ENCODE peak calls at places on chromosome 15, in eight cellular contexts. T is hippocampal formation; N is CD4-positive, alpha-beta T cell; C is GM03348; U is right cardiac atrium; Y is ELF-1; B is EH; D is occipital lobe. G is an unnamed sample.
A peak's percentile ranks its signal among the peaks of the same experiment; 100 is the strongest.

GRCh38 chr15:43774062-43774461 is 2.7 kb downstream of the ELL3 start:
- DNase-seq in T (no peak), N (no peak), C (no peak), U (no peak), Y (no peak), B (no peak), D (no peak), G (no peak)

GRCh38 chr15:87711011-87711410 is 545.5 kb downstream of the NTRK3 start:
- DNase-seq in T (no peak), N (no peak), C (no peak), U (no peak), Y (no peak), B (no peak), D (no peak), G (no peak)

GRCh38 chr15:78034495-78035191 is 42.9 kb downstream of the TBC1D2B start:
- DNase-seq in T (no peak), N (peak; percentile 66), C (no peak), U (no peak), Y (no peak), B (peak; percentile 19), D (no peak), G (no peak)

GRCh38 chr15:60392601-60392985 is 5.2 kb downstream of the ANXA2 start:
- DNase-seq in T (no peak), N (no peak), C (no peak), U (no peak), Y (no peak), B (peak; percentile 79), D (no peak), G (peak; percentile 94)

GRCh38 chr15:91541286-91541685 is 312.2 kb upstream of the SLCO3A1 start:
- DNase-seq in T (no peak), N (no peak), C (peak; percentile 24), U (no peak), Y (no peak), B (no peak), D (no peak), G (peak; percentile 31)

GRCh38 chr15:90774731-90775521 is 57.8 kb downstream of the BLM start:
- DNase-seq in T (no peak), N (no peak), C (peak; percentile 69), U (no peak), Y (no peak), B (peak; percentile 86), D (no peak), G (peak; percentile 75)

GRCh38 chr15:63469190-63469589 is 35.2 kb upstream of the USP3 start:
- DNase-seq in T (no peak), N (no peak), C (no peak), U (no peak), Y (no peak), B (no peak), D (no peak), G (no peak)

GRCh38 chr15:83308671-83309070 is 24.2 kb upstream of the BNC1 start:
- DNase-seq in T (no peak), N (no peak), C (no peak), U (no peak), Y (no peak), B (no peak), D (no peak), G (no peak)

GRCh38 chr15:72700076-72700475 is 14.1 kb downstream of the BBS4 start:
- DNase-seq in T (no peak), N (no peak), C (no peak), U (no peak), Y (no peak), B (no peak), D (no peak), G (no peak)

GRCh38 chr15:73857193-73857920 is 16.0 kb upstream of the TBC1D21 start:
- DNase-seq in T (no peak), N (no peak), C (no peak), U (no peak), Y (no peak), B (no peak), D (no peak), G (no peak)

GRCh38 chr15:88204584-88204983 is 52.0 kb downstream of the NTRK3 start:
- DNase-seq in T (no peak), N (no peak), C (no peak), U (no peak), Y (no peak), B (no peak), D (no peak), G (no peak)

GRCh38 chr15:38058596-38059075 is 124.2 kb downstream of the TMCO5A start:
- DNase-seq in T (no peak), N (no peak), C (no peak), U (no peak), Y (peak; percentile 14), B (no peak), D (no peak), G (no peak)

GRCh38 chr15:74174966-74175270 is 1.4 kb downstream of the ISLR start:
- DNase-seq in T (no peak), N (no peak), C (no peak), U (no peak), Y (no peak), B (no peak), D (no peak), G (no peak)

GRCh38 chr15:63599401-63600000 is 2.3 kb downstream of the FBXL22 start:
- DNase-seq in T (peak; percentile 51), N (peak; percentile 25), C (peak; percentile 80), U (peak; percentile 88), Y (peak; percentile 43), B (peak; percentile 18), D (no peak), G (peak; percentile 85)

GRCh38 chr15:55526559-55527036 is 18.6 kb upstream of the DNAAF4 start:
- DNase-seq in T (no peak), N (no peak), C (peak; percentile 67), U (no peak), Y (peak; percentile 54), B (peak; percentile 73), D (no peak), G (peak; percentile 79)

GRCh38 chr15:61411941-61412510 is 182.9 kb upstream of the RORA start:
- DNase-seq in T (peak; percentile 1), N (no peak), C (no peak), U (no peak), Y (no peak), B (no peak), D (no peak), G (no peak)

GRCh38 chr15:101250331-101250730 is 1.5 kb downstream of the CHSY1 start:
- DNase-seq in T (no peak), N (no peak), C (peak; percentile 86), U (no peak), Y (no peak), B (peak; percentile 83), D (no peak), G (peak; percentile 90)

GRCh38 chr15:66706225-66706732 is 4.2 kb downstream of the SMAD6 start:
- DNase-seq in T (no peak), N (no peak), C (no peak), U (peak; percentile 84), Y (peak; percentile 59), B (no peak), D (no peak), G (peak; percentile 59)

GRCh38 chr15:60073441-60073840 is 69.3 kb downstream of the FOXB1 start:
- DNase-seq in T (no peak), N (no peak), C (no peak), U (no peak), Y (no peak), B (no peak), D (no peak), G (no peak)

GRCh38 chr15:67296188-67296587 is 41.6 kb downstream of the IQCH start:
- DNase-seq in T (no peak), N (no peak), C (no peak), U (no peak), Y (peak; percentile 55), B (peak; percentile 2), D (no peak), G (no peak)

GRCh38 chr15:58748787-58749531 is 548 bp downstream of the ADAM10 start:
- DNase-seq in T (no peak), N (peak; percentile 19), C (peak; percentile 60), U (peak; percentile 82), Y (peak; percentile 72), B (peak; percentile 50), D (peak; percentile 30), G (peak; percentile 84)

GRCh38 chr15:40323953-40324937 is 753 bp downstream of the INAFM2 start:
- DNase-seq in T (no peak), N (no peak), C (peak; percentile 44), U (peak; percentile 79), Y (no peak), B (peak; percentile 43), D (no peak), G (peak; percentile 56)

GRCh38 chr15:90539789-90540188 is 10.1 kb downstream of the CRTC3 start:
- DNase-seq in T (no peak), N (peak; percentile 18), C (no peak), U (no peak), Y (no peak), B (no peak), D (no peak), G (no peak)

G was measured in GM23248.